ENCODE peak calls at places on chromosomes 16 and 17, in eight cellular contexts. F is fibroblast of mammary gland; U is HEK293T; H is iPS-NIHi11; Z is M059J; Y is T-helper 1 cell; Q is CD8-positive, alpha-beta memory T cell; W is activated CD4-positive, alpha-beta memory T cell treated with anti-CD3 and anti-CD28 coated beads, Interleukin-2, amount 10 ng/mL, durations not matched to agents 7 days and 5 days. S is an unnamed sample.

GRCh38 chr17:14437176-14437575 is 136.3 kb downstream of the HS3ST3B1 start:
- DNase-seq in Q (no peak), W (no peak), H (no peak), Y (no peak), F (no peak), U (no peak), Z (no peak), S (no peak)

GRCh38 chr17:17698869-17699351 is 17.7 kb downstream of the RAI1 start:
- DNase-seq in U (no peak), Y (no peak), W (no peak), Z (no peak), Q (no peak), F (peak), H (no peak), S (peak)

GRCh38 chr17:77572065-77572601 is 386.4 kb upstream of the TNRC6C start:
- DNase-seq in F (no peak), Q (no peak), Z (no peak), Y (no peak), W (no peak), H (peak), U (no peak), S (no peak)

GRCh38 chr17:42697108-42697811 is 14.9 kb downstream of the CNTNAP1 start:
- DNase-seq in W (no peak), F (no peak), H (no peak), Z (no peak), U (no peak), Y (no peak), Q (no peak), S (no peak)

GRCh38 chr16:65782537-65783290 is 583.8 kb upstream of the CDH5 start:
- DNase-seq in U (no peak), W (no peak), Q (no peak), F (peak), Z (peak), H (no peak), Y (no peak), S (no peak)

GRCh38 chr17:40063034-40063765 is 435 bp downstream of the THRA start:
- DNase-seq in F (no peak), Q (no peak), H (peak), U (peak), Z (peak), Y (no peak), W (peak), S (peak)

GRCh38 chr17:66716236-66717026 is 118.5 kb upstream of the CACNG5 start:
- DNase-seq in W (no peak), H (no peak), Y (no peak), Q (no peak), Z (peak), U (no peak), F (peak), S (peak)

GRCh38 chr17:14557482-14557881 is 256.6 kb downstream of the HS3ST3B1 start:
- DNase-seq in W (no peak), Z (no peak), U (no peak), F (no peak), Y (no peak), Q (no peak), H (no peak), S (no peak)

GRCh38 chr16:11585460-11586374 is 1.0 kb downstream of the LITAF start:
- DNase-seq in W (peak), Y (no peak), Z (peak), H (no peak), U (no peak), F (no peak), Q (no peak), S (no peak)

S was measured in H9.